ENCODE peak calls at places on chromosomes 11 and 22, in nine cellular contexts. I, L, Z, E, X, C, Q, A and T are unnamed samples.

GRCh38 chr11:32893947-32894827 is 1.6 kb downstream of the QSER1 start:
- DNase-seq in I (peak; percentile 84), L (peak; percentile 92), Z (peak; percentile 59), E (no peak), X (no peak), C (no peak), Q (no peak), A (peak; percentile 88), T (no peak)

GRCh38 chr11:128520886-128521696 is 66.3 kb downstream of the ETS1 start:
- DNase-seq in I (no peak), L (no peak), Z (no peak), E (no peak), X (no peak), C (no peak), Q (no peak), A (no peak), T (no peak)

GRCh38 chr11:20027546-20028014 is 132.7 kb downstream of the DBX1 start:
- DNase-seq in I (no peak), L (no peak), Z (no peak), E (no peak), X (no peak), C (no peak), Q (no peak), A (no peak), T (no peak)

GRCh38 chr11:69540118-69541000 is 58.9 kb downstream of the LINC01488 start:
- DNase-seq in I (no peak), L (no peak), Z (peak; percentile 37), E (no peak), X (no peak), C (peak; percentile 68), Q (peak; percentile 73), A (no peak), T (peak; percentile 74)

GRCh38 chr22:43440103-43440387 is 28.2 kb downstream of the MPPED1 start:
- DNase-seq in I (no peak), L (no peak), Z (no peak), E (no peak), X (no peak), C (peak; percentile 46), Q (no peak), A (no peak), T (no peak)

GRCh38 chr11:67668191-67668551 is 6.3 kb downstream of the ALDH3B2 start:
- DNase-seq in I (no peak), L (no peak), Z (no peak), E (no peak), X (peak; percentile 23), C (no peak), Q (no peak), A (no peak), T (peak; percentile 58)

GRCh38 chr11:128687321-128687720 is 6.6 kb upstream of the FLI1 start:
- DNase-seq in I (peak; percentile 40), L (no peak), Z (no peak), E (no peak), X (no peak), C (no peak), Q (peak; percentile 74), A (no peak), T (no peak)

GRCh38 chr11:70183032-70183431 is 20.1 kb upstream of the FADD start:
- DNase-seq in I (no peak), L (no peak), Z (no peak), E (no peak), X (no peak), C (no peak), Q (no peak), A (no peak), T (no peak)

GRCh38 chr11:117872962-117873827 is 3.3 kb downstream of the FXYD6 start:
- DNase-seq in I (no peak), L (no peak), Z (no peak), E (no peak), X (no peak), C (no peak), Q (no peak), A (no peak), T (no peak)

GRCh38 chr11:117872420-117872961 is 4.0 kb downstream of the FXYD6 start:
- DNase-seq in I (no peak), L (no peak), Z (no peak), E (no peak), X (no peak), C (no peak), Q (no peak), A (no peak), T (no peak)

GRCh38 chr11:117870176-117870952 is 6.1 kb downstream of the FXYD6 start:
- DNase-seq in I (no peak), L (no peak), Z (no peak), E (peak; percentile 69), X (no peak), C (no peak), Q (no peak), A (peak; percentile 38), T (no peak)

GRCh38 chr11:117871784-117872183 is 4.7 kb downstream of the FXYD6 start:
- DNase-seq in I (no peak), L (no peak), Z (no peak), E (no peak), X (no peak), C (no peak), Q (no peak), A (no peak), T (no peak)

DNA sequence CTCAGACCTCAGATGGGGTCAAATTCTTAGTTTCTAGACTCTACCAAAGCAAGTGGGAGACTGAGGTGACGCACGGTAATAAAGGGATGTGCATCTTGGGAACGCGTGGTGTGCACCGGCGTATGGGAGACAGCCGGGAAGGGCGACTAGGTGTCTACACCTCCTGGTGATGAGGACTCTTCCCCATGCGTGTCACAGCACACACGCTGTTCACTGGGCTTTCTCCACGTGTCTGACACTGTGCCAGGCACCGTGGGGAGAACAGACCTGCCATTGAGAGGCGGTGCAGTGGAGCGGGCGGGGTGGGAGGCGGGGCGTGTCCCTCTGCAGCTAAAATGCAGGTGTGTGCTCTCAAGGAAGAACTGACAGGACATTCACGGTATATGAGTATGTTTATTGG is 5.3 kb downstream of the FXYD6 start:
- DNase-seq in I (no peak), L (no peak), Z (no peak), E (no peak), X (no peak), C (no peak), Q (no peak), A (no peak), T (no peak)
- TF ChIP-seq CTCF in I (no peak), L (no peak), Z (no peak), E (no peak), X (no peak), C (no peak), Q (no peak), A (no peak), T (no peak)

GRCh38 chr22:49999063-49999900 is 13.3 kb downstream of the IL17REL start:
- DNase-seq in I (peak; percentile 32), L (no peak), Z (no peak), E (no peak), X (no peak), C (no peak), Q (peak; percentile 63), A (no peak), T (peak; percentile 86)

GRCh38 chr22:50002791-50003190 is 9.8 kb downstream of the IL17REL start:
- DNase-seq in I (no peak), L (no peak), Z (no peak), E (no peak), X (no peak), C (no peak), Q (peak; percentile 37), A (no peak), T (peak; percentile 43)

GRCh38 chr22:49999901-50000586 is 12.5 kb downstream of the IL17REL start:
- DNase-seq in I (no peak), L (no peak), Z (no peak), E (no peak), X (no peak), C (no peak), Q (peak; percentile 62), A (no peak), T (peak; percentile 93)

GRCh38 chr22:50000587-50001387 is 11.8 kb downstream of the IL17REL start:
- DNase-seq in I (no peak), L (no peak), Z (no peak), E (no peak), X (no peak), C (no peak), Q (peak; percentile 62), A (no peak), T (no peak)

GRCh38 chr22:50001388-50002231 is 11.0 kb downstream of the IL17REL start:
- DNase-seq in I (no peak), L (no peak), Z (no peak), E (no peak), X (no peak), C (no peak), Q (peak; percentile 54), A (no peak), T (peak; percentile 77)
- TF ChIP-seq CTCF in I (no peak), L (no peak), Z (no peak), E (no peak), X (no peak), C (no peak), Q (no peak), A (no peak), T (peak; percentile 5)

DNA sequence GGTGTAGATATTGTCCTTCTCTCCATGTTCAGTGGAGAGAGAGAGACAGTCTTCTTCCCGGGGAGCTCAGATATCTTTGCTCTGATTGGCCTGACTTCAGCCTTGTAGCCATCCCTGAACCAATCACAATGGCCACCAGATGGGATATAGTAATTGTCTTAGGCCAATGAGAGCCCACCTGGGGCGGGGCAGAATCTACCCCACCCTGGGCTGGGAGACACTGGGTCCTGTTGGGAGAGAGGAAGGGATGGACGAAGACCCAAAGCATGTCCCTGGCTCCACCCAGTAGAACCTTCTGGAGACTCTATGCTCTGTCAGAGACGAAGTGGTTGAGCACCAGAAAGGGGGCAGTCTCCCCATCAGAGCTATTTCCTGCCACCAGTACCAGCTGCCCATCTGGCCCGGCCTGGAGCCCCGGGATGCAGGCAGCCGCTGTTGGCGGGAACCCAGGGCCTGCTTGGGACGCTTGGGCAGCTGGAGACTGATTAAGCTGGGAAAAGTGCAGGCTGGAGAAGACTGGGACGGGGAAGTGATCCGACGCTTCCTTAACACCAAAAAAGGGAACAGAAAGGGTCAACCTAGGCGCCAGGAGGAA is 31.6 kb upstream of the CBX7 start:
- DNase-seq in I (peak; percentile 90), L (peak; percentile 48), Z (peak; percentile 63), E (peak; percentile 54), X (no peak), C (no peak), Q (peak; percentile 62), A (no peak), T (peak; percentile 68)
- TF ChIP-seq CTCF in I (no peak), L (no peak), Z (no peak), E (no peak), X (no peak), C (no peak), Q (no peak), A (no peak), T (no peak)

GRCh38 chr22:30424471-30425326 is 869 bp upstream of the MTFP1 start:
- DNase-seq in I (peak; percentile 52), L (no peak), Z (no peak), E (no peak), X (no peak), C (no peak), Q (no peak), A (peak; percentile 52), T (no peak)

GRCh38 chr22:30425327-30425615 is 297 bp upstream of the MTFP1 start:
- DNase-seq in I (no peak), L (no peak), Z (no peak), E (no peak), X (no peak), C (no peak), Q (no peak), A (no peak), T (no peak)

GRCh38 chr22:30426395-30427353 is 1.1 kb downstream of the MTFP1 start:
- DNase-seq in I (peak; percentile 83), L (peak; percentile 82), Z (no peak), E (peak; percentile 65), X (peak; percentile 92), C (peak; percentile 83), Q (peak; percentile 93), A (peak; percentile 87), T (no peak)

GRCh38 chr22:30423959-30424380 is 1.6 kb upstream of the MTFP1 start:
- DNase-seq in I (peak; percentile 100), L (peak; percentile 99), Z (peak; percentile 99), E (peak; percentile 98), X (peak; percentile 99), C (peak; percentile 99), Q (peak; percentile 98), A (peak; percentile 98), T (peak; percentile 100)

GRCh38 chr22:30425616-30426394 is at the start of gene MTFP1:
- DNase-seq in I (peak; percentile 75), L (no peak), Z (peak; percentile 80), E (no peak), X (peak; percentile 66), C (peak; percentile 60), Q (peak; percentile 84), A (peak; percentile 65), T (peak; percentile 94)
- TF ChIP-seq CTCF in I (no peak), L (no peak), Z (peak; percentile 13), E (no peak), X (no peak), C (no peak), Q (no peak), A (no peak), T (no peak)